ENCODE peak calls at places on chromosome 4, in eight cellular contexts. One of them, this sample, is unnamed.

GRCh38 chr4:184409911-184410692 is 64.2 kb downstream of the IRF2 start:
- DNase-seq in upper lobe of left lung: no peak
- DNase-seq in suprapubic skin: no peak
- DNase-seq in H1: no peak
- DNase-seq in SK-N-SH: no peak
- DNase-seq in endothelial cell of umbilical vein: no peak
- DNase-seq in GM23338: no peak
- DNase-seq in sigmoid colon: no peak
- DNase-seq in this sample: no peak

GRCh38 chr4:13521047-13521446 is 23.3 kb downstream of the NKX3-2 start:
- DNase-seq in GM23338: peak; percentile 42
- DNase-seq in H1: no peak
- DNase-seq in upper lobe of left lung: no peak
- DNase-seq in endothelial cell of umbilical vein: no peak
- DNase-seq in suprapubic skin: no peak
- DNase-seq in sigmoid colon: no peak
- DNase-seq in SK-N-SH: peak; percentile 6
- DNase-seq in this sample: no peak

GRCh38 chr4:123121241-123121907 is 199.0 kb upstream of the NUDT6 start:
- DNase-seq in endothelial cell of umbilical vein: peak; percentile 50
- DNase-seq in SK-N-SH: no peak
- DNase-seq in GM23338: no peak
- DNase-seq in suprapubic skin: no peak
- DNase-seq in H1: no peak
- DNase-seq in upper lobe of left lung: no peak
- DNase-seq in sigmoid colon: no peak
- DNase-seq in this sample: no peak

GRCh38 chr4:99300934-99301333 is 10.1 kb upstream of the ADH1A start:
- DNase-seq in upper lobe of left lung: no peak
- DNase-seq in H1: no peak
- DNase-seq in SK-N-SH: no peak
- DNase-seq in GM23338: no peak
- DNase-seq in endothelial cell of umbilical vein: no peak
- DNase-seq in suprapubic skin: peak; percentile 89
- DNase-seq in sigmoid colon: peak; percentile 98
- DNase-seq in this sample: no peak

GRCh38 chr4:153488006-153488718 is 22.0 kb downstream of the TMEM131L start:
- DNase-seq in SK-N-SH: no peak
- DNase-seq in sigmoid colon: no peak
- DNase-seq in H1: peak; percentile 48
- DNase-seq in GM23338: no peak
- DNase-seq in endothelial cell of umbilical vein: peak; percentile 50
- DNase-seq in suprapubic skin: no peak
- DNase-seq in upper lobe of left lung: peak; percentile 67
- DNase-seq in this sample: no peak

GRCh38 chr4:80500593-80500992 is 165.1 kb downstream of the CFAP299 start:
- DNase-seq in GM23338: no peak
- DNase-seq in SK-N-SH: no peak
- DNase-seq in upper lobe of left lung: no peak
- DNase-seq in sigmoid colon: no peak
- DNase-seq in endothelial cell of umbilical vein: no peak
- DNase-seq in H1: no peak
- DNase-seq in suprapubic skin: no peak
- DNase-seq in this sample: no peak

GRCh38 chr4:54231419-54232150 is 2.5 kb downstream of the PDGFRA start:
- DNase-seq in sigmoid colon: peak; percentile 80
- DNase-seq in GM23338: peak; percentile 60
- DNase-seq in endothelial cell of umbilical vein: no peak
- DNase-seq in suprapubic skin: peak; percentile 82
- DNase-seq in H1: peak; percentile 78
- DNase-seq in upper lobe of left lung: peak; percentile 86
- DNase-seq in SK-N-SH: peak; percentile 77
- DNase-seq in this sample: peak; percentile 88

GRCh38 chr4:24472514-24473308 is 111.6 kb downstream of the DHX15 start:
- DNase-seq in GM23338: peak; percentile 93
- DNase-seq in H1: peak; percentile 87
- DNase-seq in sigmoid colon: peak; percentile 95
- DNase-seq in endothelial cell of umbilical vein: peak; percentile 63
- DNase-seq in upper lobe of left lung: peak; percentile 95
- DNase-seq in SK-N-SH: peak; percentile 91
- DNase-seq in suprapubic skin: peak; percentile 82
- DNase-seq in this sample: no peak

GRCh38 chr4:81378398-81378797 is 93.3 kb downstream of the RASGEF1B start:
- DNase-seq in GM23338: no peak
- DNase-seq in SK-N-SH: no peak
- DNase-seq in sigmoid colon: no peak
- DNase-seq in endothelial cell of umbilical vein: no peak
- DNase-seq in upper lobe of left lung: no peak
- DNase-seq in H1: no peak
- DNase-seq in suprapubic skin: no peak
- DNase-seq in this sample: no peak

GRCh38 chr4:5370286-5370685 is 319.0 kb downstream of the STK32B start:
- DNase-seq in upper lobe of left lung: no peak
- DNase-seq in GM23338: no peak
- DNase-seq in sigmoid colon: no peak
- DNase-seq in suprapubic skin: no peak
- DNase-seq in SK-N-SH: no peak
- DNase-seq in H1: no peak
- DNase-seq in endothelial cell of umbilical vein: no peak
- DNase-seq in this sample: peak; percentile 18

GRCh38 chr4:30821891-30822612 is 101.9 kb downstream of the PCDH7 start:
- DNase-seq in SK-N-SH: peak; percentile 10
- DNase-seq in suprapubic skin: no peak
- DNase-seq in upper lobe of left lung: no peak
- DNase-seq in endothelial cell of umbilical vein: peak; percentile 7
- DNase-seq in sigmoid colon: no peak
- DNase-seq in GM23338: peak; percentile 39
- DNase-seq in H1: no peak
- DNase-seq in this sample: no peak

GRCh38 chr4:113759696-113760093 is 1.8 kb downstream of the CAMK2D start:
- DNase-seq in upper lobe of left lung: no peak
- DNase-seq in GM23338: no peak
- DNase-seq in H1: no peak
- DNase-seq in SK-N-SH: no peak
- DNase-seq in suprapubic skin: no peak
- DNase-seq in endothelial cell of umbilical vein: no peak
- DNase-seq in sigmoid colon: no peak
- DNase-seq in this sample: no peak

GRCh38 chr4:92299152-92299551 is 4.6 kb upstream of the GRID2 start:
- DNase-seq in sigmoid colon: no peak
- DNase-seq in suprapubic skin: no peak
- DNase-seq in SK-N-SH: peak; percentile 14
- DNase-seq in GM23338: peak; percentile 32
- DNase-seq in endothelial cell of umbilical vein: no peak
- DNase-seq in upper lobe of left lung: no peak
- DNase-seq in H1: no peak
- DNase-seq in this sample: no peak

GRCh38 chr4:172980178-172980577 is 188.4 kb upstream of the GALNT7 start:
- DNase-seq in suprapubic skin: no peak
- DNase-seq in H1: no peak
- DNase-seq in upper lobe of left lung: no peak
- DNase-seq in SK-N-SH: no peak
- DNase-seq in GM23338: no peak
- DNase-seq in sigmoid colon: no peak
- DNase-seq in endothelial cell of umbilical vein: no peak
- DNase-seq in this sample: no peak

GRCh38 chr4:24808261-24808660 is 12.9 kb downstream of the SOD3 start:
- DNase-seq in sigmoid colon: no peak
- DNase-seq in H1: no peak
- DNase-seq in endothelial cell of umbilical vein: no peak
- DNase-seq in upper lobe of left lung: peak; percentile 51
- DNase-seq in GM23338: no peak
- DNase-seq in SK-N-SH: no peak
- DNase-seq in suprapubic skin: no peak
- DNase-seq in this sample: peak; percentile 94

GRCh38 chr4:7120341-7120740 is 52.5 kb upstream of the GRPEL1 start:
- DNase-seq in SK-N-SH: peak; percentile 79
- DNase-seq in suprapubic skin: no peak
- DNase-seq in sigmoid colon: no peak
- DNase-seq in endothelial cell of umbilical vein: no peak
- DNase-seq in upper lobe of left lung: no peak
- DNase-seq in H1: no peak
- DNase-seq in GM23338: peak; percentile 61
- DNase-seq in this sample: no peak

GRCh38 chr4:12389604-12390003 is 960.9 kb upstream of the HS3ST1 start:
- DNase-seq in suprapubic skin: no peak
- DNase-seq in GM23338: no peak
- DNase-seq in endothelial cell of umbilical vein: no peak
- DNase-seq in SK-N-SH: no peak
- DNase-seq in upper lobe of left lung: no peak
- DNase-seq in sigmoid colon: no peak
- DNase-seq in H1: no peak
- DNase-seq in this sample: no peak

GRCh38 chr4:169485084-169485483 is 127.3 kb downstream of the NEK1 start:
- DNase-seq in endothelial cell of umbilical vein: no peak
- DNase-seq in upper lobe of left lung: no peak
- DNase-seq in suprapubic skin: no peak
- DNase-seq in H1: no peak
- DNase-seq in GM23338: no peak
- DNase-seq in sigmoid colon: no peak
- DNase-seq in SK-N-SH: no peak
- DNase-seq in this sample: no peak

GRCh38 chr4:20249333-20249732 is 2.4 kb upstream of the SLIT2 start:
- DNase-seq in GM23338: no peak
- DNase-seq in sigmoid colon: no peak
- DNase-seq in upper lobe of left lung: no peak
- DNase-seq in endothelial cell of umbilical vein: peak; percentile 57
- DNase-seq in H1: no peak
- DNase-seq in SK-N-SH: peak; percentile 51
- DNase-seq in suprapubic skin: no peak
- DNase-seq in this sample: no peak

GRCh38 chr4:98027827-98028226 is 115.4 kb downstream of the STPG2 start:
- DNase-seq in GM23338: peak; percentile 70
- DNase-seq in H1: no peak
- DNase-seq in upper lobe of left lung: no peak
- DNase-seq in suprapubic skin: no peak
- DNase-seq in sigmoid colon: no peak
- DNase-seq in endothelial cell of umbilical vein: no peak
- DNase-seq in SK-N-SH: no peak
- DNase-seq in this sample: no peak

DNA sequence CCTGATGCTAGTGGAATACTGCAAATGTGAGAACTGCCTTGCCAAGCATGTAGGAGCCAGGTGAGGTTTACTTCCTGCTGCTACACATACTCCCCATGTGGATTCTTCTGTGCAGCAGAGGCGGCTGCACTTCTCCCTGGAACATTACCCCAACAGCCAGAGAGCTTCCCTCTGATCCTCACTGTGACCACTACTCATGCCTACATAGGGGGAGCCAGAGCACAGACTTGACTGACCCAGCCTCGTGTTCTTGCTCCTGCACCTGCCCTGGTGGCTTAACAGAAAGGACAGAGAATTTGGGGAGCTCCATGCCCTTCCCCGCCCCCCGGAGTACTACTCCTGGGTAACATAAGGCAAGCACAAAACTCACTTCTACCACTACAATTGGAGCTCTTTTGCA is 38.4 kb downstream of the UGT2A2 start:
- DNase-seq in SK-N-SH: no peak
- DNase-seq in GM23338: peak; percentile 36
- DNase-seq in upper lobe of left lung: no peak
- DNase-seq in H1: no peak
- DNase-seq in suprapubic skin: no peak
- DNase-seq in endothelial cell of umbilical vein: no peak
- DNase-seq in sigmoid colon: no peak
- DNase-seq in this sample: no peak
- TF ChIP-seq CTCF in SK-N-SH: no peak
- TF ChIP-seq CTCF in GM23338: peak; percentile 51
- TF ChIP-seq CTCF in upper lobe of left lung: no peak
- TF ChIP-seq CTCF in H1: peak; percentile 32
- TF ChIP-seq CTCF in suprapubic skin: no peak
- TF ChIP-seq CTCF in endothelial cell of umbilical vein: no peak
- TF ChIP-seq CTCF in sigmoid colon: no peak
- TF ChIP-seq CTCF in this sample: no peak

DNA sequence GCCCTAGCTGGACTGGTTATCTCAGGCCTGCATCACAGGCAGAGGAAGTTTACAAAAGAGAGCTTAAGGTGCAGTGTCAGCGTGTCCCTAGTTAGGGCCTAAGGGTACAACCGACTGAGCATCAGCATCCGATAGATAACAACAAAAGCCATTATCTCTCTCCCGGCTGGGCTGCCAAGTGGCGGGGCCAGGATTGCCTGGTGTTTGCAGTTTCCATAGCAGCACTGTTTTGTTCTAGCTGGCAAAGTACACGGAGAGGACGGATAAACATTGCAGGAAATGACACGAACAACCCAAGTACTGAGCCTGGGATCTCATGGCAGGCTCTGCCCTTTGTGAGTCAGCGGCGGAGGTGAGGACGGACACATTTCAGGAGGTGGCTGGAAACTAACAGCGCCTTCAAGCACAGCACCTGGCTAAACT is 104.7 kb upstream of the NOCT start:
- DNase-seq in GM23338: peak; percentile 69
- DNase-seq in upper lobe of left lung: peak; percentile 50
- DNase-seq in suprapubic skin: peak; percentile 89
- DNase-seq in H1: no peak
- DNase-seq in sigmoid colon: peak; percentile 81
- DNase-seq in SK-N-SH: peak; percentile 75
- DNase-seq in endothelial cell of umbilical vein: peak; percentile 99
- DNase-seq in this sample: no peak
- TF ChIP-seq POLR2AphosphoS5 in GM23338: no peak
- TF ChIP-seq POLR2AphosphoS5 in upper lobe of left lung: peak; percentile 93
- TF ChIP-seq POLR2AphosphoS5 in suprapubic skin: peak; percentile 43
- TF ChIP-seq POLR2AphosphoS5 in H1: no peak
- TF ChIP-seq POLR2AphosphoS5 in sigmoid colon: peak; percentile 77
- TF ChIP-seq POLR2AphosphoS5 in SK-N-SH: no peak
- TF ChIP-seq POLR2AphosphoS5 in endothelial cell of umbilical vein: no peak
- TF ChIP-seq POLR2AphosphoS5 in this sample: peak; percentile 87

GRCh38 chr4:134132086-134132783 is 69.4 kb downstream of the PABPC4L start:
- DNase-seq in endothelial cell of umbilical vein: no peak
- DNase-seq in GM23338: no peak
- DNase-seq in suprapubic skin: no peak
- DNase-seq in SK-N-SH: no peak
- DNase-seq in H1: no peak
- DNase-seq in sigmoid colon: no peak
- DNase-seq in upper lobe of left lung: no peak
- DNase-seq in this sample: no peak
- TF ChIP-seq CTCF in endothelial cell of umbilical vein: no peak
- TF ChIP-seq CTCF in GM23338: no peak
- TF ChIP-seq CTCF in suprapubic skin: no peak
- TF ChIP-seq CTCF in SK-N-SH: no peak
- TF ChIP-seq CTCF in H1: no peak
- TF ChIP-seq CTCF in sigmoid colon: no peak
- TF ChIP-seq CTCF in upper lobe of left lung: no peak
- TF ChIP-seq CTCF in this sample: no peak

GRCh38 chr4:119190354-119190753 is 22.2 kb upstream of the USP53 start:
- DNase-seq in GM23338: no peak
- DNase-seq in sigmoid colon: no peak
- DNase-seq in SK-N-SH: no peak
- DNase-seq in H1: no peak
- DNase-seq in upper lobe of left lung: no peak
- DNase-seq in suprapubic skin: no peak
- DNase-seq in endothelial cell of umbilical vein: no peak
- DNase-seq in this sample: no peak

GRCh38 chr4:119184128-119184527 is 28.4 kb upstream of the USP53 start:
- DNase-seq in SK-N-SH: no peak
- DNase-seq in endothelial cell of umbilical vein: no peak
- DNase-seq in GM23338: no peak
- DNase-seq in H1: no peak
- DNase-seq in upper lobe of left lung: no peak
- DNase-seq in sigmoid colon: no peak
- DNase-seq in suprapubic skin: no peak
- DNase-seq in this sample: no peak

GRCh38 chr4:119191505-119191904 is 21.0 kb upstream of the USP53 start:
- DNase-seq in endothelial cell of umbilical vein: no peak
- DNase-seq in GM23338: no peak
- DNase-seq in sigmoid colon: no peak
- DNase-seq in H1: no peak
- DNase-seq in suprapubic skin: no peak
- DNase-seq in upper lobe of left lung: no peak
- DNase-seq in SK-N-SH: no peak
- DNase-seq in this sample: no peak

GRCh38 chr4:119189638-119190037 is 22.9 kb upstream of the USP53 start:
- DNase-seq in sigmoid colon: no peak
- DNase-seq in H1: no peak
- DNase-seq in GM23338: no peak
- DNase-seq in endothelial cell of umbilical vein: no peak
- DNase-seq in SK-N-SH: no peak
- DNase-seq in suprapubic skin: no peak
- DNase-seq in upper lobe of left lung: no peak
- DNase-seq in this sample: no peak
- TF ChIP-seq POLR2AphosphoS5 in sigmoid colon: peak; percentile 57
- TF ChIP-seq POLR2AphosphoS5 in H1: no peak
- TF ChIP-seq POLR2AphosphoS5 in GM23338: no peak
- TF ChIP-seq POLR2AphosphoS5 in endothelial cell of umbilical vein: no peak
- TF ChIP-seq POLR2AphosphoS5 in SK-N-SH: no peak
- TF ChIP-seq POLR2AphosphoS5 in suprapubic skin: no peak
- TF ChIP-seq POLR2AphosphoS5 in upper lobe of left lung: peak; percentile 41
- TF ChIP-seq POLR2AphosphoS5 in this sample: no peak

This sample was measured in vagina.